ENCODE peak calls at places on chromosomes 4 and X, in six cellular contexts. J is prostate gland, U is A549, L is tibial nerve, E is body of pancreas, K is uterus. O is an unnamed sample.

GRCh38 chr4:83189631-83190136 is 75.2 kb upstream of the PLAC8 start:
- DNase-seq in J (no peak), U (no peak), L (no peak), E (no peak), K (no peak), O (no peak)

GRCh38 chr4:189202869-189203271 is 737.8 kb upstream of the FRG1 start:
- DNase-seq in J (no peak), U (no peak), L (no peak), E (no peak), K (no peak), O (no peak)

GRCh38 chr4:24070117-24070516 is 180.3 kb upstream of the PPARGC1A start:
- DNase-seq in J (no peak), U (no peak), L (no peak), E (no peak), K (no peak), O (peak; percentile 12)

GRCh38 chr4:187017156-187017555 is 293.5 kb upstream of the FAT1 start:
- DNase-seq in J (no peak), U (no peak), L (no peak), E (no peak), K (no peak), O (no peak)

GRCh38 chrX:134676440-134676839 is 18.2 kb upstream of the PLAC1 start:
- DNase-seq in J (no peak), U (peak; percentile 7), L (no peak), E (no peak), K (no peak), O (peak; percentile 18)

GRCh38 chr4:145839151-145839550 is 99.5 kb downstream of the ZNF827 start:
- DNase-seq in J (no peak), U (no peak), L (no peak), E (no peak), K (no peak), O (no peak)

GRCh38 chr4:3421470-3421869 is 20.3 kb upstream of the HGFAC start:
- DNase-seq in J (no peak), U (no peak), L (no peak), E (no peak), K (no peak), O (no peak)

GRCh38 chr4:139986621-139987510 is 167.1 kb downstream of the MAML3 start:
- DNase-seq in J (no peak), U (no peak), L (no peak), E (no peak), K (no peak), O (no peak)

GRCh38 chr4:99091174-99091573 is 2.6 kb upstream of the ADH5 start:
- DNase-seq in J (no peak), U (no peak), L (no peak), E (no peak), K (no peak), O (no peak)

GRCh38 chr4:99087887-99088484 is 602 bp downstream of the ADH5 start:
- DNase-seq in J (peak; percentile 79), U (peak; percentile 32), L (peak; percentile 63), E (peak; percentile 77), K (peak; percentile 74), O (peak; percentile 15)

GRCh38 chr4:99090511-99090910 is 1.9 kb upstream of the ADH5 start:
- DNase-seq in J (no peak), U (no peak), L (no peak), E (no peak), K (no peak), O (no peak)

GRCh38 chr4:99084595-99084994 is 4.0 kb downstream of the ADH5 start:
- DNase-seq in J (no peak), U (no peak), L (no peak), E (no peak), K (no peak), O (no peak)

GRCh38 chr4:99088485-99089365 is at the start of gene ADH5:
- DNase-seq in J (peak; percentile 88), U (peak; percentile 74), L (peak; percentile 86), E (peak; percentile 90), K (peak; percentile 92), O (peak; percentile 49)
- TF ChIP-seq POLR2A in J (peak; percentile 81), U (peak; percentile 91), L (peak; percentile 76), E (peak; percentile 78), K (peak; percentile 85), O (peak; percentile 92)

GRCh38 chrX:71623714-71624113 is 5.4 kb upstream of the CXCR3 start:
- DNase-seq in J (no peak), U (no peak), L (no peak), E (no peak), K (no peak), O (no peak)

GRCh38 chrX:71621644-71622346 is 3.5 kb upstream of the CXCR3 start:
- DNase-seq in J (no peak), U (no peak), L (no peak), E (no peak), K (no peak), O (no peak)

GRCh38 chrX:71625471-71625870 is 7.2 kb upstream of the CXCR3 start:
- DNase-seq in J (no peak), U (no peak), L (no peak), E (no peak), K (no peak), O (no peak)

GRCh38 chrX:71623105-71623450 is 4.8 kb upstream of the CXCR3 start:
- DNase-seq in J (no peak), U (no peak), L (no peak), E (no peak), K (no peak), O (no peak)

GRCh38 chrX:71622347-71623104 is 4.2 kb upstream of the CXCR3 start:
- DNase-seq in J (peak; percentile 63), U (peak; percentile 8), L (peak; percentile 47), E (peak; percentile 83), K (peak; percentile 80), O (peak; percentile 40)
- TF ChIP-seq POLR2A in J (no peak), U (no peak), L (no peak), E (no peak), K (no peak), O (no peak)

GRCh38 chr4:182448281-182449151 is 205.3 kb downstream of the TENM3 start:
- DNase-seq in J (peak; percentile 91), U (peak; percentile 72), L (peak; percentile 78), E (peak; percentile 91), K (peak; percentile 91), O (peak; percentile 85)
- TF ChIP-seq POLR2A in J (no peak), U (no peak), L (peak; percentile 68), E (peak; percentile 57), K (peak; percentile 64), O (peak; percentile 72)

GRCh38 chr4:121698119-121698732 is 1.4 kb upstream of the ANXA5 start:
- DNase-seq in J (no peak), U (no peak), L (no peak), E (no peak), K (peak; percentile 56), O (no peak)

GRCh38 chr4:121693450-121693849 is 3.3 kb downstream of the ANXA5 start:
- DNase-seq in J (no peak), U (no peak), L (no peak), E (no peak), K (no peak), O (no peak)

GRCh38 chr4:121697626-121698025 is 846 bp upstream of the ANXA5 start:
- DNase-seq in J (no peak), U (no peak), L (no peak), E (no peak), K (no peak), O (no peak)

GRCh38 chr4:121696140-121696640 is 590 bp downstream of the ANXA5 start:
- DNase-seq in J (peak; percentile 62), U (no peak), L (peak; percentile 79), E (peak; percentile 75), K (peak; percentile 82), O (no peak)

DNA sequence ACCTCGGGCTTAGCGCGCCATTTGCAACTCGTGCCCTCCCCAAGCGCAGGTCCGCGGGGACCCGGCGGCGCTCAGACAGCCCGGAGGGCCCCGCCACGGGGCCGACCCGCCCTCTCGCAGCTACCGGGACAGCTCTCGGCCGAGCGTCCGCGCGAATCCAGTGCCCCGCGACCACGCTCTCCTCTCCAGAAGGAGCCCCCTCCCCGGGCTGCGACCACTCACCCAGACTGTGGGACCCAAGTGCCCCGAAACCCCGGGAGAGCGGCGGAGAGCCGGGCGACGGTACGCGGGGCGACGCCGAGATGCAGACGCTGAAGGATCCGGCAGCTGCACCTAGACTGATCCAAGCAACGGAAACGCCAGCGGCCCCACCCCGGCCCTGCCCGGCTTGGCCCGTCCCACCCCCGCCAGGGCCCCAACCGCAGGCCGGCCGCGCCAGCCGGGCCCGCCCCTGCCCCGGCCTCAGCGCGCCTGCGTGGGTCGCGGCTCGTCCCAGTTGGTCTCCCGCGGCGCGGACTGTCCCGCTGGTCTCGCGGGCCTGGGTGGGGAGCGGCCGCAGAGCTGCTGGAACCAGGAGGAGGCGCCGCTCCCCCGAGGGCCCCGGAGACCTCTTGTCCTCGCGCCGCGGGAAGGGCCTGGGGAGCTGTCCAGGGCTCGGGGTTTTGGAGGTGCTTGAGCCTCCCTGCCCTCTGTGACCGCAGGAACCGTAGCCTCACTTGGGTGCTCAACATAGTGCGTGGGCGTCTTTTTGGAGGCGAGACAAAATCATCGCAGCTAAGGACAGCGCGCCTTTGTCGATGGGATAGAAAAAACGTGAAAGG is at the start of gene ANXA5:
- DNase-seq in J (peak; percentile 85), U (peak; percentile 42), L (peak; percentile 68), E (peak; percentile 90), K (peak; percentile 90), O (peak; percentile 47)
- TF ChIP-seq POLR2A in J (peak; percentile 77), U (peak; percentile 64), L (peak; percentile 82), E (peak; percentile 88), K (no peak), O (peak; percentile 87)

DNA sequence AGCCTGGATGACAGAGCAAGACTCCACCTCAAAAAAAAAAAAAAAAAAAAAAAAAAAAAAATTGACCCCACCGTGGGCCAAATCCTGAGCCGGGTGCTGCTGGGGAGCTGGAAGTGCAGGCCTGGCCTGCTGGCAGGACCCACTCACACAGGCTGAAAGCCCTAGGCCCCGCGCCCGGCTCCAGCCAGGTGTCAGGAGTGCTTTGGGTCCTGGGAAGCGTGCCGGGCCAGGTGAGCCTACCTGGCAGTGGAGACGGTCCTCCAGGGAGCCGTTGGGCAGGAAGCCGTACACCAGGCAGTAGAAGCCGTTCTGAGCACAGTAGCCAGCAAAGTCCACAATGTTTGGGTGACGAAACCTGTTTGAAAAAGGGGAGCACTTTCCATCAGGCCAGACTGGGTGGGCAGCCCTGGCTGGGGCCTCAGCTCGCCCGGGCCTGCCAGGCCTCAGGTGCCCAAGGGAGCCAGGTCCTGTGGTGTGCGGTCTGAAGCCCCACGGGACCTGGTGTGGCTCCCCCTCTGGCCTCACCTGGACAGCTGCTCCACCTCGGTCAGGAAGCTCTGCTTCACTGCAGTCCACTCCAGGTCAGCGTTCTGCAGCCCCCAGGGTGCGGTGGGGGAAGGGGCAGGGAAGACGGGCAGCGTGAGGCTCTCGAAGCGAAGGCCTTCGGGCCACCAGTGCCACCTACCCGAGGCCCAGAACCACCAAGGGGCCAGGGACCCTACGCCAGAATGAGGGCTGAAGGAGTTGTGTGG is 1.8 kb downstream of the IRAK1 start:
- DNase-seq in J (peak; percentile 23), U (no peak), L (no peak), E (no peak), K (no peak), O (no peak)
- TF ChIP-seq POLR2A in J (no peak), U (no peak), L (no peak), E (no peak), K (no peak), O (no peak)

O was measured in H54.